ENCODE peak calls at places on chromosomes 16 and 17, in five cellular contexts. K is HCT116, F is GM12878, E is HepG2, Y is K562. V is an unnamed sample. For H3K4me1, the result is how much of the 10 kb centered on the place peaks cover.

GRCh38 chr17:40615295-40615988 is 32.2 kb downstream of the SMARCE1 start:
- DNase-seq in F (peak), E (peak), K (peak), Y (peak), V (peak)

GRCh38 chr17:66955821-66956220 is 8.7 kb upstream of the CACNG4 start:
- DNase-seq in F (no peak), Y (no peak), E (no peak), K (no peak), V (no peak)

GRCh38 chr16:7440886-7441400 is 108.3 kb downstream of the RBFOX1 start:
- DNase-seq in K (no peak), Y (no peak), F (no peak), E (no peak), V (peak)

GRCh38 chr16:25007284-25007984 is 7.7 kb downstream of the ARHGAP17 start:
- DNase-seq in F (no peak), K (no peak), Y (no peak), E (no peak), V (no peak)

GRCh38 chr17:61127960-61128359 is 271.7 kb upstream of the TBX2 start:
- DNase-seq in E (no peak), K (no peak), Y (no peak), F (no peak), V (no peak)

GRCh38 chr16:81616321-81617020 is 162.6 kb upstream of the PLCG2 start:
- DNase-seq in F (peak), K (no peak), E (no peak), Y (no peak), V (no peak)

GRCh38 chr16:81786321-81786720 is 7.2 kb downstream of the PLCG2 start:
- DNase-seq in Y (no peak), K (no peak), E (no peak), F (no peak), V (peak)

GRCh38 chr17:13582776-13583414 is 18.8 kb downstream of the HS3ST3A1 start:
- DNase-seq in Y (no peak), K (no peak), E (no peak), F (no peak), V (no peak)

GRCh38 chr16:11084484-11085024 is 140.2 kb downstream of the CLEC16A start:
- DNase-seq in Y (peak), E (peak), F (no peak), K (peak), V (no peak)

GRCh38 chr17:72617557-72617956 is 474.9 kb downstream of the SLC39A11 start:
- DNase-seq in K (no peak), E (no peak), F (no peak), Y (no peak), V (no peak)

GRCh38 chr16:7026639-7027038 is 306.0 kb upstream of the RBFOX1 start:
- DNase-seq in Y (no peak), F (no peak), K (no peak), E (no peak), V (no peak)

GRCh38 chr16:23324727-23325126 is 22.6 kb downstream of the SCNN1B start:
- DNase-seq in F (no peak), K (no peak), E (peak), Y (no peak), V (no peak)

GRCh38 chr17:37086329-37086728 is 137.6 kb downstream of the AATF start:
- DNase-seq in F (no peak), K (no peak), Y (no peak), E (no peak), V (no peak)

GRCh38 chr16:65975049-65975708 is 391.3 kb upstream of the CDH5 start:
- DNase-seq in K (peak), E (no peak), Y (peak), F (no peak), V (peak)

GRCh38 chr16:80161799-80162380 is 378.9 kb upstream of the DYNLRB2 start:
- DNase-seq in F (no peak), Y (no peak), E (no peak), K (no peak), V (no peak)

GRCh38 chr16:78140818-78141466 is 41.5 kb downstream of the WWOX start:
- DNase-seq in F (no peak), E (peak), Y (no peak), K (no peak), V (no peak)

GRCh38 chr16:30095166-30096078 is 591 bp downstream of the YPEL3 start:
- DNase-seq in F (no peak), E (no peak), Y (no peak), K (no peak), V (no peak)

GRCh38 chr16:15434425-15435215 is at the start of gene BMERB1:
- DNase-seq in F (no peak), E (no peak), Y (no peak), K (peak), V (peak)

GRCh38 chr17:32477220-32477619 is 9.6 kb upstream of the CDK5R1 start:
- DNase-seq in K (no peak), Y (no peak), F (no peak), E (no peak), V (no peak)

DNA sequence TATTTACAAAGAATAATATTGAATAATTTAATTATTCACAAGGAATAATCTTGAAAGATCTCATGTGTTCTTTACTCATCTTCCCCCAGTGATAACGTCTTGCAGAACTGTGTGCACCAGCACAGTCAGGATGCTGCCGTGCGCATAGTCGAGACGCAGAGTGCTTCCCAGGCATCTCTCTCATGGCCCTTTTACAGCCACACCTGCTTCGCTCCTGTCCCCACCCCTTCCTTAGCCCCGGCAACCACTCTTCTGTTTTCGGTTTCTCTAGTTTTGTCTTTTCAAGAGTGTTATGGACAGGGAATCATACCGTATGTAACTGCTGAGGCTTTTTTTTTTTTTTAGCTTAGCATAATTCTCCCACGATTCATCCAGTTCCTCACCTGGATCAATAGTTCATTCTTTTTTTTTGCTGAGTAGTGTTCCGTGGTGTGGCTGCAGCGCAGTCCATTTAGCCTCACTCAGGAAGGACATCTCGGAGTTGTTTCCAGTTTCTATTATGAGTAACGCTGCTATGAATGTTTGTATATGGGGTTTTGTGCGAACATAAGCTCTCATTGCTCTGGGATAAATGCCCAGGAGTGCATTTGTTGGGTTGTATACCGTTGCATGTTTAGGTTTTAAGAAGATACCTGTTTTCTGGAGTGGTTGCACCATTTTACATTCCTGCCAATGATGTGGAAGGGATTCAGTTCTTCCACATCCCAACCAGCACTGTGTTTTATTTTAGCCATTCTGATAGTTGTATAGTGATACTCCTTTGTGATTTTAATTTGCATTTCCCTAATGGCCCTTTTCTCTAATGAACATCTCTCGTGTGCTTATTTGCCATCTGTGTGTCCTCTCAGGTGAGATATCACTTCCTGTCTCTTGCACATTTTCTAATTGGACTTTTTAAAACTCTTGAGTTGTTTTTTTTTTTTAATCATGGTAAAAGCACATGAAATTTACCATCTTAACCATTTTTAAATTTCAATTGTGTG is 47.6 kb downstream of the SEC14L1 start:
- DNase-seq in K (no peak), E (peak), Y (no peak), F (no peak), V (no peak)
- H3K4me3 ChIP-seq in K (no peak), E (no peak), Y (no peak), F (peak), V (no peak)

GRCh38 chr17:6084226-6085161 is 14.3 kb downstream of the WSCD1 start:
- DNase-seq in F (no peak), K (no peak), E (no peak), Y (no peak), V (no peak)
- TF ChIP-seq ZNF274 in F (no peak), K (no peak), E (no peak), Y (no peak), V (no peak)

DNA sequence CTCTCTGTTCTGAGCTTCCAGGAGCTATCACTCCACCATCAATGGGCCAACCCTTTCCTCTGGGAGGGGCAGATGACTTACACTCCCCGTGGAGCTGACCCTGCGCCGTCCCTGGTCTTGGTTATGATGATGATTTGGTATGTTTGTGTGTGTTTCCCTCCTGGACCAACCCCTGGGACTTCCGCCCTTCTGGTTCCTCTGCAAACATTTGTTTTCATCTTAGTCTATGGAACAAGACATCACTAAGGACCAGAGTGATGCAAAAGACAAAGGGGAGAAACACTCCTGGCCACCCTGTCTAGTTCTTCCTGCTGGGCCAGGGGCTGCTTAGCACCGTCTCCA is 13.7 kb downstream of the CBX4 start:
- DNase-seq in Y (no peak), E (no peak), F (no peak), K (no peak), V (no peak)
- H3K4me1 ChIP-seq in Y (half or more), E (half or more), F (under half), K (under half), V (under half)

GRCh38 chr17:58340623-58340876 is 11.5 kb downstream of the SUPT4H1 start:
- DNase-seq in E (no peak), K (no peak), Y (no peak), F (no peak), V (no peak)

GRCh38 chr17:58338454-58338841 is 9.9 kb upstream of the TSPOAP1 start:
- DNase-seq in K (no peak), E (no peak), F (no peak), Y (no peak), V (no peak)

GRCh38 chr17:58339775-58340622 is 11.4 kb upstream of the TSPOAP1 start:
- DNase-seq in Y (no peak), E (no peak), F (no peak), K (no peak), V (no peak)

GRCh38 chr17:58337600-58338453 is 9.2 kb upstream of the TSPOAP1 start:
- DNase-seq in Y (peak), F (peak), E (peak), K (no peak), V (peak)

DNA sequence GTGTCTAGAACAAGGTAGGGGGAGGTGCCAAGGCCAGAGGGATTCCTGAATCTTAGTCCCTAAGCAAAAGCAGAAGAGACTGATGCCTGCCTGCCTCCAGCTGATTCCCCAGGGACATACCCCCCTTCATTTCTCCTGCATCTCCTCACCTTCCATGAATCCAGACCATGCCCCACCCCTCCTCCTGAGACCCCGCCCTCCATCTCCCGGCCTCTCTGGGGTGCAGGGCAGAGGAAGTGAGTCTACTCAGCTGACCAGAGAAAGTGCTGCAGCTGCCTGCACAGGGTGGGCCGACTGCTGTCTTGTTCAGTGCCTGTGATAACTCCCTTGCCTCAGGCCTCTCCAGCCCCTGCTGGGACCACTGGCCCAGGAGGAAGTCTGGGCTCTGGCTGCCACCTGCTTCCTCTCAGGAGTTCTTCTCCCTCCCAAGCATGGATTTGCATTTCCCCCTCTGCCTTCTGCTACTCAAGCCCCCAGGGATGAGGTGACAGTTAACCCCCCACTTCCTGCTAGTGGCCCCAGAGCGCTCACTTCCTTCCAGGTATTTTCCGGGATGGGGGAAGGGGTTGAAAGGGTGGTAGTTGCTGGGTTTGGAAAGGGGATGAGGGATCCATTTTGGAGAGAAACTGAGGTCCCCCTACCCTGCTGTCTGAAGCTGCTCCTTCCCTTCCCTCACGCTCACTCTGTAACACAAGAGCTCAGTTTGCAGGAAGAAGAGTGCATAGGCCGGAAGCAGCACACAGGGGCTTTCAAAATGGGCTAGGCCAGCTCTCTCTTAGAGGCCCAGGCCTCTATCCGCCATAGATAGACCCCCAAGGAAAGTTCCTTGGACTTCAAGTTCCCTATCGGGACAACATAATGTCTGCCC is 10.5 kb upstream of the TSPOAP1 start:
- DNase-seq in F (peak), K (no peak), E (peak), Y (peak), V (peak)
- H3K4me3 ChIP-seq in F (peak), K (no peak), E (peak), Y (peak), V (no peak)

DNA sequence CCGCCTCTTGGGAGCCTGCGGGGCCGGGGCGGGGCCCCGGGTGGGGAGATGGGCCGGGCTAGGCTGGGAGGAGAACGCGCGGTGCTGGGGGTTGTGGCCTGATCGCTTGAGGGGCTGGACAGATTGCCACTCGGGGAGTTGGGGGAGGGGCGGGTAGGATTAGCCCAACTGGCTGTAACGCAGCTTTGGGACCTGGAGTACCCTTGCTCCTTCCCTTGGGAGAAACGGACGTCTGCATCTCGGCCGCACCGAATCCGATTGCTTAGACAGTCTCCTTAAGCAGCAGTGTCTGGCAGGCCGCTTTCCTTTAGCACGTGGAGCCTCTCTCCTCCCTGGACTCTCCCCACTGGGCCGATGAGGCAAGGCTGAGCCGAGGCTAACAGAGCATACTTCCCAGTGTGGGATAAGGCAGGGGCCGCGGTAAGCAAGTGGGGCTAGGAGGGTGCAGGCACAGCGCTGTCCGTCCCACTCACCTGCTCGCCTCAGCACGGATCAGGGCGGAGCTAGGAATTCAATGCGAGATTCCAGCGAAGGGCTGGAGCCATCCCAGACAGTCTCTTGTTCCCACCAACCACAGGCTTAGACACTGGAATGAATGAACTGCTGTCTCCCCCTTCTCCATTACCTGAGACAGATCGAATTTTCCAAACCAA is 540 bp upstream of the ACLY start:
- DNase-seq in F (peak), Y (peak), E (peak), K (peak), V (peak)
- TF ChIP-seq ZNF274 in F (no peak), Y (no peak), E (no peak), K (no peak), V (no peak)

DNA sequence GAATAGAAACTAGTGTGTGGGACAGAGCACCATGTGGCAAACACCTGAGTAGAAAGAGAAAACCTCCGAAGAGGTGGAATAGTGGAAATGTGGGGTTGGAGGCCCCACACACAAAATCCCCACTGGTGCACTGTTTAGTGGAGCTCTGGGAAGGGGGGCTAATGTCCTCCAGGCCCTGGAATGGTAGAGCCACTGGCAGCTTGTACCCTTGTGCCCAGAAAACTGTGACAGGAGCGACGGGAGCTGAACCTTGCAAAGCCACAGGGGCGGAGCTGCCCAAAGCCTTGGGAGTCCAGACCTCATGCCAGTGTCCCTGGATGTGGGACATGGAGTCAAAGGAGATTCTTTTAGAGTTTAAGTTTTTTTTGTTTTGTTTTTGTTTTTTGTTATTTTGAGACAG is 50.6 kb downstream of the RNF112 start:
- DNase-seq in F (no peak), E (no peak), K (no peak), Y (no peak), V (no peak)
- H3K4me1 ChIP-seq in F (under half), E (under half), K (under half), Y (under half), V (under half)

DNA sequence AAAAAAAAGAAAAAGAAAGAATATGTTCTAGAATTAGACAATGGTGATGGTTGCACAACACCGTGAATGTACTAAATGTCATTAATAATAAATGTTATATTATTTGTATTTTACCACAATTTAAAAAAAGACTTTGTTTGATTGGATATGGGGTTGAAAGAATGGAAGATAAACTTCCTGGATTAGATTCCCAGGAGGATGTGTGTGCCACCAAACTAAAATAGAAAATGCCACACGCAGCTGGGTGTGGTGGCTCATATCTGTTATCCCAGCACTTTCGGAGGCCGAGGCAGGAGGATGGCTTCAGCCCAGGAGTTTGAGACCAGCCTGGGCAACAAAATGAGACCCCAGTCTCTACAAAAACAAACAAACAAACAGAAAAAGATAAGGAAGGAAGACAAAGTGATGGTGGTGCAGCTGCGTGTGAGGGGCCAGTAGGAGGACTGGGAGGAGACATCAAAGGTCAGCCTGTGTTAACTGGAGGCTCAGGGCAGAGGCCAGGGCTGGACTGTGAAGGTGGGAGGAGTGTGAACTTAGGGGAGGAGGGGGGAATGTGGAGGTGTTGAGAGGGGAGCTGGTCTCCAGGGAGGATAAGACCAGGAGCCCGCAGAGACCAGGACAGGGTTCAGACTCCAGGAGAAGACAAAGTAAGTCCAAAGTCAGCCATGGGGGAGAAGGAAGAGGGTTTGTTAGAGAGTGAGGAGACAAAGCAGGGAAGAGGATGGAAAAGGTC is 4.1 kb downstream of the PECAM1 start:
- DNase-seq in K (no peak), Y (no peak), E (peak), F (no peak), V (no peak)
- H3K4me3 ChIP-seq in K (no peak), Y (no peak), E (peak), F (no peak), V (no peak)

GRCh38 chr17:79775635-79776034 is 2.3 kb upstream of the CBX2 start:
- DNase-seq in K (no peak), E (no peak), F (no peak), Y (no peak), V (no peak)
- TF ChIP-seq ZNF274 in K (no peak), E (no peak), F (no peak), Y (no peak), V (no peak)